ENCODE peak calls at places on chromosomes 5 and 9, in four cellular contexts. I is lower leg skin, S is brain microvascular endothelial cell, Q is PC-3. E is an unnamed sample.
A peak's percentile ranks its signal among the peaks of the same experiment; 100 is the strongest.

GRCh38 chr9:114002986-114003740 is 74.9 kb downstream of the AMBP start:
- DNase-seq in I (peak; percentile 59), Q (no peak), S (no peak), E (peak; percentile 73)

GRCh38 chr5:28190011-28190410 is 1151.6 kb upstream of the CDH9 start:
- DNase-seq in S (no peak), Q (peak; percentile 3), I (no peak), E (no peak)

GRCh38 chr5:180771839-180772238 is 30.8 kb downstream of the MGAT1 start:
- DNase-seq in S (no peak), Q (no peak), I (no peak), E (no peak)

GRCh38 chr5:154197801-154198461 is 7.4 kb downstream of the GALNT10 start:
- DNase-seq in S (peak; percentile 19), Q (peak; percentile 94), I (no peak), E (no peak)

GRCh38 chr9:14722391-14723035 is at the start of gene CER1:
- DNase-seq in Q (no peak), S (no peak), I (no peak), E (no peak)

GRCh38 chr9:27528886-27529315 is 713 bp downstream of the MOB3B start:
- DNase-seq in Q (no peak), S (no peak), I (peak; percentile 93), E (no peak)

GRCh38 chr5:61625682-61626620 is 293.9 kb downstream of the ZSWIM6 start:
- DNase-seq in I (peak; percentile 92), Q (no peak), S (no peak), E (no peak)

GRCh38 chr5:56195016-56195415 is 38.1 kb downstream of the ANKRD55 start:
- DNase-seq in Q (no peak), I (no peak), S (no peak), E (no peak)

GRCh38 chr5:100864931-100865330 is 38.2 kb downstream of the ST8SIA4 start:
- DNase-seq in I (no peak), Q (peak; percentile 63), S (no peak), E (no peak)

GRCh38 chr9:18891946-18892670 is 140.9 kb downstream of the SAXO1 start:
- DNase-seq in I (no peak), Q (no peak), S (no peak), E (peak; percentile 75)

GRCh38 chr5:101783241-101784095 is 512.6 kb downstream of the SLCO4C1 start:
- DNase-seq in I (no peak), S (no peak), Q (peak; percentile 25), E (no peak)

GRCh38 chr9:14993891-14994554 is 83.8 kb upstream of the FREM1 start:
- DNase-seq in Q (no peak), I (no peak), S (no peak), E (no peak)

GRCh38 chr9:115198018-115198417 is 80.1 kb upstream of the TNC start:
- DNase-seq in Q (peak; percentile 32), I (no peak), S (peak; percentile 74), E (no peak)

GRCh38 chr9:21862871-21863270 is 60.4 kb downstream of the MTAP start:
- DNase-seq in I (no peak), Q (no peak), S (no peak), E (no peak)

GRCh38 chr5:41738695-41739354 is 131.4 kb downstream of the OXCT1 start:
- DNase-seq in Q (no peak), I (no peak), S (no peak), E (no peak)

GRCh38 chr5:12272389-12272788 is 368.1 kb upstream of the CTNND2 start:
- DNase-seq in S (no peak), I (no peak), Q (peak; percentile 64), E (no peak)

GRCh38 chr5:35904443-35905132 is 33.8 kb downstream of the CAPSL start:
- DNase-seq in I (no peak), S (no peak), Q (no peak), E (no peak)

GRCh38 chr9:9998491-9999287 is 614.1 kb downstream of the PTPRD start:
- DNase-seq in I (no peak), S (no peak), Q (peak; percentile 4), E (no peak)

GRCh38 chr9:113973963-113974413 is 97.9 kb downstream of the ZNF618 start:
- DNase-seq in I (no peak), S (no peak), Q (no peak), E (no peak)

GRCh38 chr9:131625388-131625787 is 80.1 kb downstream of the PRRT1B start:
- DNase-seq in I (no peak), S (no peak), Q (no peak), E (no peak)

GRCh38 chr9:16175461-16175860 is 622.6 kb downstream of the CCDC171 start:
- DNase-seq in Q (peak; percentile 6), I (peak; percentile 20), S (no peak), E (no peak)

GRCh38 chr5:179553875-179554274 is 3.5 kb downstream of the RUFY1 start:
- DNase-seq in Q (peak; percentile 63), I (peak; percentile 78), S (peak; percentile 72), E (no peak)

GRCh38 chr5:36252722-36253340 is 11.1 kb upstream of the NADK2 start:
- DNase-seq in I (no peak), Q (no peak), S (no peak), E (no peak)

GRCh38 chr9:113886933-113887332 is 10.8 kb downstream of the ZNF618 start:
- DNase-seq in I (no peak), S (peak; percentile 18), Q (no peak), E (no peak)

GRCh38 chr9:100352201-100352726 is 478 bp downstream of the TEX10 start:
- DNase-seq in Q (peak; percentile 11), S (peak; percentile 12), I (peak; percentile 88), E (peak; percentile 85)

GRCh38 chr9:3513265-3513818 is 12.5 kb downstream of the RFX3 start:
- DNase-seq in S (no peak), Q (no peak), I (no peak), E (no peak)

GRCh38 chr9:17906841-17907779 is 328.2 kb downstream of the SH3GL2 start:
- DNase-seq in I (no peak), S (no peak), Q (no peak), E (no peak)

GRCh38 chr5:139755892-139756671 is 39.5 kb upstream of the PSD2 start:
- DNase-seq in S (no peak), I (no peak), Q (no peak), E (no peak)

GRCh38 chr5:117732264-117732663 is 1157.6 kb upstream of the SEMA6A start:
- DNase-seq in I (no peak), S (no peak), Q (no peak), E (no peak)

GRCh38 chr9:95772320-95773060 is 103.0 kb upstream of the ERCC6L2 start:
- DNase-seq in Q (peak; percentile 17), S (no peak), I (peak; percentile 83), E (no peak)

GRCh38 chr5:61918606-61919005 is 387.4 kb upstream of the KIF2A start:
- DNase-seq in S (no peak), I (no peak), Q (no peak), E (no peak)

GRCh38 chr5:65775476-65775875 is 53.5 kb downstream of the NLN start:
- DNase-seq in Q (no peak), S (no peak), I (no peak), E (no peak)

GRCh38 chr5:177537389-177538361 is 16.7 kb downstream of the FAM193B start:
- DNase-seq in I (no peak), Q (peak; percentile 51), S (peak; percentile 78), E (peak; percentile 90)

GRCh38 chr5:90793183-90793582 is 234.6 kb downstream of the ADGRV1 start:
- DNase-seq in Q (peak; percentile 23), I (no peak), S (no peak), E (no peak)
- TF ChIP-seq CTCF in Q (peak; percentile 63), I (no peak), S (no peak), E (peak; percentile 27)

DNA sequence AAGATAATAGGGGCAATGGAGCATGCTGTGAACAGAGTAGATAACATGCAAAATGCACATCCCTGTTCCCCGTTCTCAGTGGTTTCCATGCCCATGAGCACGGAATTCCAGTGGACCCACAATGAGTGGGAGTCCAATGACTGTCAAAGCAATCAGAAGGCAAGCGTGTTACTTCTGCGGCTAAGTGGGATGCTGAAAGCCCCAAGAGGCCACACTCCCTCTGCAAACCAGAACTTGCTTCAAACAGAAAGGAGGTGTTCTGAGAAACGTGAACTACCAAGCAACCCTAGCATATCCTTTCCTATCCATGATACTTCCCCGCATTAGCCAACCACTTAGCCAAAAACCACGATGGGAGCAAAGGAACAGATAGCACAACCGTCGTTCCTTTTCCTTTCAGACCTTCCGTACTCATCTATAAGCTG is 21.7 kb upstream of the MVB12B start:
- DNase-seq in Q (no peak), S (no peak), I (peak; percentile 15), E (peak; percentile 54)
- TF ChIP-seq CTCF in Q (no peak), S (no peak), I (no peak), E (no peak)

GRCh38 chr5:105088961-105089360 is 1526.4 kb upstream of the NUDT12 start:
- DNase-seq in Q (no peak), I (no peak), S (no peak), E (no peak)
- TF ChIP-seq CTCF in Q (no peak), I (no peak), S (no peak), E (no peak)

DNA sequence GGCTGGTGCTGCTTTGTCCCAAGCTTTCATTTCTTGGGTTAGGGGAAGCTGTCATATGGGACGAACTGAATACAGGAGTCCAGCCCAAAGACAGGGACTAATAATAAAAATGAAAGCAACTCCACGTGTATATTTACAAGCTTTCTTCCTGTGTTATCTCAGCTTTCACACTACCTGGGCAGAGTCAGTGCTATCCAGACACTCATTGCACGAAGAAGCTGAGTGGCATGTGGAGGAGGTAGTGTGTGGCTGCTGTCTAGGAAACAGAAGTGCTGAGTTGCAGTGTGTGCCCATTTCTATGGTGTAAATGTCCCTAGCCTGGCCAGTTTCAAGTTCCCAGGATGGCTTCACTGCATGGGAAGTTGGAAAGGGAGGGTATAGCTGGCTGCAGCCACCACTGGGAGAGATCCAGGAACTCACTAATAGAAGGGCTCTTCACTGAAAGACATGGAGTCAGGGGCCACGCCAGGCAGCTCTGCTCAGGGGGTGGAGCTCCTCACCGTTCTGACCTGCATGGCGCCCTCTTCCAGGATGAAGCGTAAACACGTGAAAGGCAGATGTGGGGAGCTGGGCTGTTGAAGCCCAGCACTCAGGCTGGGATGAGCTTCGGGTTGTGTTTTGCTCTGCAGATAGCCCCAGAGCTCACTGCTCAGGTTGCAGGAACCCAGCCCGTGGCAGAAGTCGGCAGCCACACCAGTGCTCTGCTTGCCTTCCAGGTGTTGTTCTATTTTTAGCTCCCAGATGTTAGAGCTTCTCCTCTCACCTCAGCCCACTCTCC is 116.9 kb downstream of the IRX2 start:
- DNase-seq in I (no peak), S (no peak), Q (no peak), E (no peak)
- TF ChIP-seq CTCF in I (no peak), S (no peak), Q (no peak), E (no peak)

DNA sequence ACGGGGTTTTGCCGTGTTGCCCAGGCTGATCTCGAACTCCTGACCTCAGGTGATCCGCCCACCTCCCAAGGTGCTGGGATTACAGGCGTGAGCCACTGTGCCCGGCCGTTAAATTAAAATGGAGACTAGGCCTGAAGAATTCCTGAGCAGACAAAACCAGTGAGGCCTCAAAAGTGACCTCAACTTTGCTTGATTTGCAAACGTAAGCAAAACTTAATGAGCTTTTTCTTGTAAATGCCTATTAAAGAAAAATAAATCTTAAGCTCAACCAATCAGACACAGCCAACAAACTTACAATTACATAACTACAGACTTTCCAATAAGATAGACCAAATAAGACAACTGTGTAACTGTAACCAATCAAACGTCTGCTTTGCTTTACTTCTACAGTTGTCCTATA is 111.3 kb upstream of the SEMA6A start:
- DNase-seq in Q (no peak), I (no peak), S (no peak), E (no peak)
- TF ChIP-seq CTCF in Q (no peak), I (no peak), S (no peak), E (no peak)

GRCh38 chr5:78472469-78473106 is 112.2 kb downstream of the SCAMP1 start:
- DNase-seq in Q (no peak), S (no peak), I (no peak), E (no peak)
- TF ChIP-seq CTCF in Q (no peak), S (peak; percentile 9), I (no peak), E (peak; percentile 53)